ENCODE peak calls at places on chromosomes 12 and 14, in ten cellular contexts. One of them, this sample, is unnamed. For H3K4me1, the result is how much of the 10 kb centered on the place peaks cover.

GRCh38 chr12:45130881-45131281 is 80.0 kb upstream of the DBX2 start:
- DNase-seq in A549: peak
- DNase-seq in tibial nerve: peak
- DNase-seq in sigmoid colon: peak
- DNase-seq in H1: peak
- DNase-seq in K562: peak
- DNase-seq in ovary: peak
- DNase-seq in SK-N-SH: peak
- DNase-seq in stomach: no peak
- DNase-seq in upper lobe of left lung: peak
- DNase-seq in this sample: peak

GRCh38 chr12:48818831-48819590 is 715 bp downstream of the CACNB3 start:
- DNase-seq in A549: no peak
- DNase-seq in tibial nerve: no peak
- DNase-seq in sigmoid colon: no peak
- DNase-seq in H1: peak
- DNase-seq in K562: no peak
- DNase-seq in ovary: peak
- DNase-seq in SK-N-SH: no peak
- DNase-seq in stomach: no peak
- DNase-seq in upper lobe of left lung: no peak
- DNase-seq in this sample: peak

GRCh38 chr12:15899282-15899870 is 11.8 kb upstream of the DERA start:
- DNase-seq in A549: peak
- DNase-seq in tibial nerve: no peak
- DNase-seq in sigmoid colon: no peak
- DNase-seq in H1: no peak
- DNase-seq in K562: no peak
- DNase-seq in ovary: no peak
- DNase-seq in SK-N-SH: no peak
- DNase-seq in stomach: no peak
- DNase-seq in upper lobe of left lung: no peak
- DNase-seq in this sample: no peak

GRCh38 chr12:116406529-116406928 is 129.0 kb upstream of the MED13L start:
- DNase-seq in A549: peak
- DNase-seq in tibial nerve: peak
- DNase-seq in sigmoid colon: peak
- DNase-seq in H1: peak
- DNase-seq in K562: peak
- DNase-seq in ovary: peak
- DNase-seq in SK-N-SH: no peak
- DNase-seq in stomach: peak
- DNase-seq in upper lobe of left lung: peak
- DNase-seq in this sample: peak

GRCh38 chr12:64610660-64611429 is 550 bp downstream of the RASSF3 start:
- DNase-seq in A549: peak
- DNase-seq in tibial nerve: peak
- DNase-seq in sigmoid colon: peak
- DNase-seq in H1: peak
- DNase-seq in K562: peak
- DNase-seq in ovary: peak
- DNase-seq in SK-N-SH: peak
- DNase-seq in stomach: peak
- DNase-seq in upper lobe of left lung: peak
- DNase-seq in this sample: peak

GRCh38 chr12:71576546-71576945 is 87.1 kb downstream of the ZFC3H1 start:
- DNase-seq in A549: no peak
- DNase-seq in tibial nerve: no peak
- DNase-seq in sigmoid colon: no peak
- DNase-seq in H1: no peak
- DNase-seq in K562: no peak
- DNase-seq in ovary: no peak
- DNase-seq in SK-N-SH: no peak
- DNase-seq in stomach: no peak
- DNase-seq in upper lobe of left lung: no peak
- DNase-seq in this sample: no peak

GRCh38 chr14:61561657-61562276 is 133.5 kb upstream of the HIF1A start:
- DNase-seq in A549: peak
- DNase-seq in tibial nerve: peak
- DNase-seq in sigmoid colon: peak
- DNase-seq in H1: no peak
- DNase-seq in K562: no peak
- DNase-seq in ovary: peak
- DNase-seq in SK-N-SH: peak
- DNase-seq in stomach: peak
- DNase-seq in upper lobe of left lung: peak
- DNase-seq in this sample: peak

GRCh38 chr12:102169922-102170698 is 27.5 kb downstream of the PMCH start:
- DNase-seq in A549: peak
- DNase-seq in tibial nerve: peak
- DNase-seq in sigmoid colon: no peak
- DNase-seq in H1: no peak
- DNase-seq in K562: peak
- DNase-seq in ovary: no peak
- DNase-seq in SK-N-SH: peak
- DNase-seq in stomach: no peak
- DNase-seq in upper lobe of left lung: no peak
- DNase-seq in this sample: no peak

GRCh38 chr14:89202413-89202812 is 214.6 kb downstream of the FOXN3 start:
- DNase-seq in A549: no peak
- DNase-seq in tibial nerve: no peak
- DNase-seq in sigmoid colon: no peak
- DNase-seq in H1: no peak
- DNase-seq in K562: no peak
- DNase-seq in ovary: no peak
- DNase-seq in SK-N-SH: no peak
- DNase-seq in stomach: no peak
- DNase-seq in upper lobe of left lung: no peak
- DNase-seq in this sample: no peak

GRCh38 chr14:89201645-89202044 is 215.4 kb downstream of the FOXN3 start:
- DNase-seq in A549: no peak
- DNase-seq in tibial nerve: no peak
- DNase-seq in sigmoid colon: no peak
- DNase-seq in H1: no peak
- DNase-seq in K562: no peak
- DNase-seq in ovary: no peak
- DNase-seq in SK-N-SH: no peak
- DNase-seq in stomach: no peak
- DNase-seq in upper lobe of left lung: no peak
- DNase-seq in this sample: no peak

GRCh38 chr14:89207925-89208328 is 209.1 kb downstream of the FOXN3 start:
- DNase-seq in A549: no peak
- DNase-seq in tibial nerve: no peak
- DNase-seq in sigmoid colon: no peak
- DNase-seq in H1: no peak
- DNase-seq in K562: peak
- DNase-seq in ovary: no peak
- DNase-seq in SK-N-SH: peak
- DNase-seq in stomach: no peak
- DNase-seq in upper lobe of left lung: no peak
- DNase-seq in this sample: no peak

GRCh38 chr14:89206426-89206825 is 210.6 kb downstream of the FOXN3 start:
- DNase-seq in A549: no peak
- DNase-seq in tibial nerve: no peak
- DNase-seq in sigmoid colon: no peak
- DNase-seq in H1: no peak
- DNase-seq in K562: no peak
- DNase-seq in ovary: no peak
- DNase-seq in SK-N-SH: no peak
- DNase-seq in stomach: no peak
- DNase-seq in upper lobe of left lung: no peak
- DNase-seq in this sample: no peak

DNA sequence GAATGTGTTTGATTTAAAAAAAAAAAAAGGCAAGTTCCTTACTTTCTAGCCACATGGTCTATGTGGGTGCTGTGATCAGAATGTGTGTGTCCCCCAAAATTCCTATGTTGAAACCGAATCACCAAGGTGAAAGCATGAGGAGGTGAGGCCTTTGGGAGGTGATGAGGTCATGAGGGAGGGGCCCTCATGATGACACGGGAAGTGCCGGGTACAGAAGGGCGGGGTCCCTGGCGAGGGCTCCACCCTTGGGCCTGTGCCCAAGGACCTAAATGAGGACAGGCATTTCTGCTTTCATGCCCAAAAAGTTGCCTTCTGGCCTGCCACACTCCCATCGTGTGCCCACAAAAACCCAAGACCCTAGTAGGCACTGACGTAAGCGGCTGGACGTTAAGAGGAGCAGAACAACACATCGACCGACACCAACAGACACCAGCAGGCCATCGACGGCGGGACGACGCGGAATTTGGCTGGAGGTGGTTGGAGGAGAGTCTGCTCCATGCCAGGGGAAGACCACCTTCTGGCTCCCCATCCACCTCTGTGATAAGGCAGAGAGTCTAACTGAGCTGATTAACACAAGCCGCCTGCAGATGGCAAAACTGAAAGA is 211.8 kb downstream of the FOXN3 start:
- DNase-seq in A549: no peak
- DNase-seq in tibial nerve: no peak
- DNase-seq in sigmoid colon: no peak
- DNase-seq in H1: no peak
- DNase-seq in K562: no peak
- DNase-seq in ovary: no peak
- DNase-seq in SK-N-SH: no peak
- DNase-seq in stomach: no peak
- DNase-seq in upper lobe of left lung: no peak
- DNase-seq in this sample: no peak
- H3K27ac ChIP-seq in A549: no peak
- H3K27ac ChIP-seq in tibial nerve: no peak
- H3K27ac ChIP-seq in sigmoid colon: no peak
- H3K27ac ChIP-seq in H1: peak
- H3K27ac ChIP-seq in K562: no peak
- H3K27ac ChIP-seq in ovary: no peak
- H3K27ac ChIP-seq in SK-N-SH: no peak
- H3K27ac ChIP-seq in stomach: no peak
- H3K27ac ChIP-seq in upper lobe of left lung: no peak
- H3K27ac ChIP-seq in this sample: no peak

DNA sequence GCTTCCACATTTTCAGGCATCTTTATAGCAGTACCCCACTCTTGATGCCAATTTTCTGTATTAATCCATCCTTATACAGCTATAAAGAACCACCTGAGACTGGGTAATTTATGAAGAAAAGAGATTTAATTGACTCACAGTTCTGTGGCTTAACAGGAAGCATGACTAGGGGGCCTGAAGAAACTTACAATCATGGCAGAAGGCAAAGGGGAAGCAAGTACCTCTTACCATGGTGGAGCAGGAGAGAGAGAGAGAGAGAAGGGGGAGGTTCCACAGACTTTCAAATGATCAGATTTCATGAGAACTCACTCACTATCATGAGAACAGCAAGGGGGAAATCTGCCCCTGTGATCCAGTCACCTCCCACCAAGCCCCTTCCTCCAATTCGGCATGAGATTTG is 84.4 kb downstream of the SLC24A4 start:
- DNase-seq in A549: no peak
- DNase-seq in tibial nerve: no peak
- DNase-seq in sigmoid colon: no peak
- DNase-seq in H1: no peak
- DNase-seq in K562: no peak
- DNase-seq in ovary: no peak
- DNase-seq in SK-N-SH: no peak
- DNase-seq in stomach: no peak
- DNase-seq in upper lobe of left lung: no peak
- DNase-seq in this sample: no peak
- H3K4me1 ChIP-seq in A549: under half
- H3K4me1 ChIP-seq in tibial nerve: under half
- H3K4me1 ChIP-seq in sigmoid colon: under half
- H3K4me1 ChIP-seq in H1: under half
- H3K4me1 ChIP-seq in K562: under half
- H3K4me1 ChIP-seq in ovary: under half
- H3K4me1 ChIP-seq in SK-N-SH: under half
- H3K4me1 ChIP-seq in stomach: under half
- H3K4me1 ChIP-seq in upper lobe of left lung: under half
- H3K4me1 ChIP-seq in this sample: under half

GRCh38 chr12:5070090-5070489 is 26.4 kb downstream of the KCNA5 start:
- DNase-seq in A549: no peak
- DNase-seq in tibial nerve: no peak
- DNase-seq in sigmoid colon: no peak
- DNase-seq in H1: no peak
- DNase-seq in K562: no peak
- DNase-seq in ovary: no peak
- DNase-seq in SK-N-SH: no peak
- DNase-seq in stomach: no peak
- DNase-seq in upper lobe of left lung: no peak
- DNase-seq in this sample: no peak

GRCh38 chr12:5066251-5066650 is 22.6 kb downstream of the KCNA5 start:
- DNase-seq in A549: no peak
- DNase-seq in tibial nerve: no peak
- DNase-seq in sigmoid colon: no peak
- DNase-seq in H1: no peak
- DNase-seq in K562: no peak
- DNase-seq in ovary: no peak
- DNase-seq in SK-N-SH: no peak
- DNase-seq in stomach: no peak
- DNase-seq in upper lobe of left lung: no peak
- DNase-seq in this sample: no peak

GRCh38 chr12:5068126-5068525 is 24.4 kb downstream of the KCNA5 start:
- DNase-seq in A549: no peak
- DNase-seq in tibial nerve: no peak
- DNase-seq in sigmoid colon: no peak
- DNase-seq in H1: no peak
- DNase-seq in K562: no peak
- DNase-seq in ovary: no peak
- DNase-seq in SK-N-SH: no peak
- DNase-seq in stomach: no peak
- DNase-seq in upper lobe of left lung: no peak
- DNase-seq in this sample: no peak

GRCh38 chr12:5071496-5071895 is 27.8 kb downstream of the KCNA5 start:
- DNase-seq in A549: no peak
- DNase-seq in tibial nerve: no peak
- DNase-seq in sigmoid colon: no peak
- DNase-seq in H1: no peak
- DNase-seq in K562: no peak
- DNase-seq in ovary: no peak
- DNase-seq in SK-N-SH: no peak
- DNase-seq in stomach: no peak
- DNase-seq in upper lobe of left lung: no peak
- DNase-seq in this sample: no peak

GRCh38 chr12:5068623-5069022 is 24.9 kb downstream of the KCNA5 start:
- DNase-seq in A549: no peak
- DNase-seq in tibial nerve: no peak
- DNase-seq in sigmoid colon: no peak
- DNase-seq in H1: no peak
- DNase-seq in K562: no peak
- DNase-seq in ovary: no peak
- DNase-seq in SK-N-SH: no peak
- DNase-seq in stomach: no peak
- DNase-seq in upper lobe of left lung: no peak
- DNase-seq in this sample: no peak
- TF ChIP-seq EP300 in A549: no peak
- TF ChIP-seq EP300 in tibial nerve: no peak
- TF ChIP-seq EP300 in sigmoid colon: no peak
- TF ChIP-seq EP300 in H1: no peak
- TF ChIP-seq EP300 in K562: no peak
- TF ChIP-seq EP300 in ovary: no peak
- TF ChIP-seq EP300 in SK-N-SH: no peak
- TF ChIP-seq EP300 in stomach: no peak
- TF ChIP-seq EP300 in upper lobe of left lung: no peak
- TF ChIP-seq EP300 in this sample: no peak

DNA sequence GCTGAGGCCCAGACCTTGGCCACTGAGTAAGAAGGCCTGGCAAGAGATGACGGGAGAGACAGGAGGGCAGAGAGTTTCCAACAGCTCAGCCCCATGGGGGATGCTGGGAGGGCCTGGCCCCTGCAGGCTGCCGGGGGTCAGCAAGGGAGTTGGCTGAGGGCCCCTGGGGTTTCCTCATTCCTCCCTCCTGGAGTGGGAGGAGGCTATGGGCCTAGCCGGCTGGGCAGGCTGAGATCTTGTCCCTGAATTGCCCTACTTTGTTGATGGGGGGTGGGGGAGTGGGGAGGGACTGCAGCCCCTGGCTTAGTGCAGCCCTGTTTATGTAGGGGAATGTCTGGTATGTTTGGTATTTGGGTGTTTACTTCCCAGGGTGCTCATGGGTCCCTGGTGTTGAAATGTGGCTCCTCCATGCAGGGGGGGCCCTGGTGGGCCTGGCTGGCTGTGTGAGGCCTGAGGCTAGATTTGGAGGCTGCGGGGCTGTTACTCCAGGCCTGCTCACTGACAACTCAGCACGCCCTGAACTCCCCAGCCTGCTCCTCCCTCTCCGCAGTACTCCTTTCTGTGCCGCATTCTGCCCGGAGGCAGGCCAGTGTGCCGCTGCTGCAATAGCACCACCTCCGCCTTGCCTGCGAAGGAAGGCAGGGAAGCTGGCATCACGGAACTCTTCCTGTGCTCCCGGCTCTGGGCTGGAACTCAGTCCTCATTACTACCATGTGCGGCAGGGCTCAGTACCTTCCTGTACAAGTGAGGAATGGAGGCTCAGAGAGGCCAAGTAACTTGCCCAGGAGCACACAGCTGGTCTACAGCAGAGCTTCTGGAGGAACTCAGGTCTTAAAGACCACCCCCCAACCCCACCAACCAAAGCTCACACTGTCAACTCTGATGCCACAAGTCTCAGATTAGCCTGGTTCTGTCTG is 25.3 kb downstream of the JDP2 start:
- DNase-seq in A549: peak
- DNase-seq in tibial nerve: peak
- DNase-seq in sigmoid colon: peak
- DNase-seq in H1: peak
- DNase-seq in K562: no peak
- DNase-seq in ovary: peak
- DNase-seq in SK-N-SH: peak
- DNase-seq in stomach: no peak
- DNase-seq in upper lobe of left lung: peak
- DNase-seq in this sample: peak
- H3K27ac ChIP-seq in A549: peak
- H3K27ac ChIP-seq in tibial nerve: peak
- H3K27ac ChIP-seq in sigmoid colon: peak
- H3K27ac ChIP-seq in H1: peak
- H3K27ac ChIP-seq in K562: no peak
- H3K27ac ChIP-seq in ovary: peak
- H3K27ac ChIP-seq in SK-N-SH: peak
- H3K27ac ChIP-seq in stomach: peak
- H3K27ac ChIP-seq in upper lobe of left lung: peak
- H3K27ac ChIP-seq in this sample: peak

This sample was measured in transverse colon.